ENCODE peak calls at places on chromosomes 12 and 14, in ten cellular contexts. R, N, I, L, W, Y, D, X, O and Q are unnamed samples.

GRCh38 chr14:105314287-105315185 is at the start of gene PACS2:
- DNase-seq in X (peak; percentile 83), R (peak; percentile 47), I (peak; percentile 93), N (peak; percentile 61), Y (peak; percentile 88), O (peak; percentile 96), D (no peak), W (peak; percentile 66), L (peak; percentile 76), Q (peak; percentile 90)

GRCh38 chr12:57106021-57106708 is 5.0 kb downstream of the STAT6 start:
- DNase-seq in O (no peak), D (no peak), I (no peak), L (no peak), W (no peak), X (no peak), R (no peak), N (no peak), Y (no peak), Q (no peak)

GRCh38 chr12:386651-387050 is 2.5 kb downstream of the KDM5A start:
- DNase-seq in N (peak; percentile 63), O (no peak), X (peak; percentile 25), W (no peak), Y (no peak), D (peak; percentile 4), I (no peak), R (no peak), L (no peak), Q (no peak)

GRCh38 chr12:89933911-89934310 is 225.3 kb upstream of the ATP2B1 start:
- DNase-seq in R (no peak), D (peak; percentile 40), Y (no peak), N (peak; percentile 72), O (no peak), W (no peak), I (no peak), L (no peak), X (no peak), Q (no peak)

GRCh38 chr14:65015391-65015790 is 28.7 kb downstream of the FNTB start:
- DNase-seq in Y (no peak), O (no peak), I (no peak), W (no peak), N (no peak), R (no peak), L (no peak), D (no peak), X (no peak), Q (no peak)

GRCh38 chr12:118456741-118457140 is 80.4 kb downstream of the SUDS3 start:
- DNase-seq in I (no peak), O (no peak), W (no peak), Y (no peak), L (no peak), R (no peak), D (no peak), X (no peak), N (no peak), Q (no peak)

GRCh38 chr12:24599737-24600136 is 349.2 kb downstream of the BCAT1 start:
- DNase-seq in X (no peak), D (no peak), I (no peak), L (no peak), Y (no peak), R (no peak), O (no peak), N (no peak), W (no peak), Q (no peak)

GRCh38 chr12:101051151-101051550 is 158.9 kb downstream of the SLC5A8 start:
- DNase-seq in X (no peak), N (peak; percentile 71), D (no peak), R (no peak), I (no peak), Y (no peak), O (no peak), W (no peak), L (no peak), Q (no peak)

GRCh38 chr12:98559666-98560065 is 33.8 kb upstream of the SLC25A3 start:
- DNase-seq in R (no peak), D (no peak), X (no peak), O (no peak), W (no peak), Y (no peak), I (no peak), N (no peak), L (no peak), Q (no peak)

GRCh38 chr12:80412343-80412953 is 31.6 kb upstream of the PTPRQ start:
- DNase-seq in I (peak; percentile 81), L (no peak), Y (no peak), D (peak; percentile 44), R (peak; percentile 45), X (peak; percentile 80), W (no peak), O (peak; percentile 83), N (peak; percentile 34), Q (no peak)

GRCh38 chr12:21940549-21940948 is 677 bp downstream of the ABCC9 start:
- DNase-seq in R (no peak), D (no peak), I (no peak), Y (no peak), L (no peak), W (no peak), X (peak; percentile 8), N (no peak), O (no peak), Q (no peak)

GRCh38 chr14:90294872-90295271 is 36.9 kb downstream of the NRDE2 start:
- DNase-seq in D (no peak), L (no peak), Y (no peak), W (no peak), I (no peak), N (no peak), X (no peak), R (no peak), O (no peak), Q (no peak)

GRCh38 chr14:104253901-104254353 is 115.5 kb downstream of the KIF26A start:
- DNase-seq in N (no peak), O (no peak), W (no peak), D (no peak), X (no peak), R (no peak), Y (no peak), L (no peak), I (no peak), Q (no peak)

GRCh38 chr12:128424931-128425431 is 158.0 kb downstream of the TMEM132C start:
- DNase-seq in L (no peak), I (no peak), X (no peak), W (no peak), O (no peak), N (no peak), Y (no peak), R (no peak), D (no peak), Q (no peak)

DNA sequence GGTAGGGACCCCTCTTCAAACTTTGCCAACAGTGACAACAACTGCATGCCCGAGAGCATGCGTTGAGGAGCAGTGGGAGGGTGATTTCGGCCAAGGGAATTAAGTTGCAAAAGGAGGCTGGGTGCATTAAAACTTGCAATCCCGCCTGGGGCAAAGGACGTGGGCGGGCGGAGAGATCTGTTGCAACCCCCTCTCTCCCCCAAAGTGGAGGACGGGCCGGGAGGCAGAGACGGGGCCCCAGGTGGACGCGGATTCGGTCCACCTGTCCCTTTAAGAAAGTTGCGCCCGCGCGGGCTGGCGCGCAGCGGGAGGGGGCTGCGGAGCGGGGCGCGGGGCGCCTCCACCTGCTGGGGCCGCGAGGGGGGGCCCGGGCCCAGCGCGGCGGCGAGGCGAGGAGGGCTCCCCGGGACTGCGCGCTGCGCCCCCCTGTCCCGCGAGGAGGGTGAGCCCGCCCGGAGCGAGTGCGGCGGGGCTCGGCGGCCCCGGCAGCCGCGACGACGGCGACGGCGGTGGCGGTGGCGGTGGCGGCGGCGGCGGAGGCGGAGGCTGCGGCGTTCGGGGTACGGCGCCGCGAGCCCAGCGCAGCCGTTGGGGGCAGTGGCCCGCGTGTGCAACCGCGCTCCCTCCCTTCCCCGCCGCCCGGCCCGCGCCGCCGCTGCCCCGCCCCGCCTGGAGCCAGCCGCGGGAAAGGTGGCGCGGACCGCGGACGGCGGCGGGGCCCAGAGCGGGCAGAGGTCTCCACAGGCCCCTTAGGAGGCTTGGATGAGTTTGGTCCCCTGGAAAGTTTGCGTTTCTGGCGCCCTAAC is 560 bp upstream of the FOXN4 start:
- DNase-seq in I (peak; percentile 32), L (no peak), D (no peak), N (no peak), O (peak; percentile 66), R (no peak), X (no peak), Y (no peak), W (no peak), Q (no peak)
- H3K4me3 ChIP-seq in I (peak overlapping the region; percentile 42), L (peak overlapping the region; percentile 35), D (no peak overlapping the region), N (no peak overlapping the region), O (peak overlapping the region; percentile 54), R (peak overlapping the region; percentile 61), X (no peak overlapping the region), Y (peak overlapping the region; percentile 62), W (peak overlapping the region; percentile 44), Q (no peak overlapping the region)

DNA sequence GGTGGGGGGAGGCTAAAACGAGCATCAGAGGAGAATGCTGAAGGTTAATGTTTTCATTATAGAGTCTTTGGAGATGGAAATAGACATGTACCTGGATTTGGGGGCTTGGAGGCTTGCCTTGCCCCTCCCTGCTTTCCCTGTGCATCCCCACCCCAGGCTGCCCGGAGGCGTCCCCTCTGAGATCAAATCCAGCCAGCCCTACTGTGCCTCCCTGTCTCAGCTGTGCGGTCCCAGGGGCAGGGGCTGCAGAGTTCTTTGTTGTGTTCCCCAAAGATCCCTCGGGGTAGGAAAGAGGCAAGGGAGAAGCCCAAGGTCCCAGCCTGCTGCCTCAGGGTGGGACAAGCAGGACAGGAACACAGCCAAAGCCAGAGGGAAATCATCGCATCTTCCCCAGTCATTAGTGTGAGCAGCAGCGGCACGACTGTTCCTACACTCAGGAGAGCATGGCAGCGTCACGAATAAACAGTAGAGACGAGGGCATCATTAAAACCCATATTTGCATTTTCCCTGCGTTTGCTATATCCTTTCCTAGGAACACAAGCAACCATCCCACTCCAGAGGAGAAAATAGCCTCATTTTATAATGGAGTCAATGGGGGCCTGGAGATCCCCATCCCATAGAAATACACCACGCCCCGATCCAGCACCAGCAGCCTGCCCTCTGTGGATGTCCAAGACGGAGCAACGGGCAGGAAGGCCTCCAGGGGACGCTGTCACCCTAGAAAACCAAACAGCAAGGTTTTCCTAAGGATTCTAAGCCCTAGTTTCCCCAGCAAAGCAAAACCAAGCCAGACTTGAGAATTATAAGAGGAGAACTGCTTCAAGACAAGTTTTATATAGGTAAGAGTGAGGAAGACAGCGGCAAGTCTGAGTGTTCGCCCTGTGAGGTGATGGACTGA is 32.4 kb downstream of the ANO2 start:
- DNase-seq in I (peak; percentile 24), Y (no peak), X (no peak), L (no peak), R (no peak), D (no peak), O (peak; percentile 82), W (no peak), N (no peak), Q (no peak)
- TF ChIP-seq CTCF in I (peak; percentile 58), Y (no peak), X (peak; percentile 16), L (no peak), R (peak; percentile 91), D (peak; percentile 33), O (peak; percentile 97), W (peak; percentile 42), N (no peak), Q (peak; percentile 25)

GRCh38 chr14:88614218-88614907 is 51.5 kb downstream of the ZC3H14 start:
- DNase-seq in Y (no peak), D (peak; percentile 45), L (no peak), X (peak; percentile 77), I (peak; percentile 14), O (no peak), R (no peak), W (no peak), N (peak; percentile 82), Q (no peak)
- H3K36me3 ChIP-seq in Y (peaks cover 66% of the 10 kb centered on the region), D (peaks cover 13% of the 10 kb centered on the region), L (peaks cover 13% of the 10 kb centered on the region), X (peaks cover 5% of the 10 kb centered on the region), I (peaks cover 44% of the 10 kb centered on the region), O (peaks cover 30% of the 10 kb centered on the region), R (peaks cover 18% of the 10 kb centered on the region), W (no peaks in the 10 kb centered on the region), N (peaks cover 24% of the 10 kb centered on the region), Q (peaks cover 3% of the 10 kb centered on the region)

GRCh38 chr12:1918081-1918874 is at the start of gene CACNA2D4:
- DNase-seq in Y (peak; percentile 49), I (peak; percentile 60), X (no peak), D (no peak), W (no peak), L (no peak), R (no peak), O (peak; percentile 89), N (no peak), Q (no peak)
- H3K4me3 ChIP-seq in Y (peak within 1 kb of the TSS; percentile 39), I (no peak within 1 kb of the TSS), X (no peak within 1 kb of the TSS), D (no peak within 1 kb of the TSS), W (no peak within 1 kb of the TSS), L (no peak within 1 kb of the TSS), R (no peak within 1 kb of the TSS), O (peak within 1 kb of the TSS; percentile 24), N (no peak within 1 kb of the TSS), Q (no peak within 1 kb of the TSS)